ENCODE peak calls at places on chromosomes 6 and 20, in four cellular contexts. One of them, this sample, is unnamed.

GRCh38 chr6:25122622-25123237 is 156.4 kb upstream of the CARMIL1 start:
- DNase-seq in NCI-H2171: no peak
- DNase-seq in NCI-H1930: peak
- DNase-seq in activated naive CD4-positive, alpha-beta T cell treated with Interleukin-2 at 50 U/mL for 16 hours: no peak
- DNase-seq in this sample: peak

GRCh38 chr20:2237059-2237458 is 58.7 kb upstream of the TGM3 start:
- DNase-seq in NCI-H1930: no peak
- DNase-seq in NCI-H2171: no peak
- DNase-seq in activated naive CD4-positive, alpha-beta T cell treated with Interleukin-2 at 50 U/mL for 16 hours: no peak
- DNase-seq in this sample: no peak

GRCh38 chr6:144013486-144013909 is 5.4 kb upstream of the PLAGL1 start:
- DNase-seq in activated naive CD4-positive, alpha-beta T cell treated with Interleukin-2 at 50 U/mL for 16 hours: peak
- DNase-seq in NCI-H1930: peak
- DNase-seq in NCI-H2171: peak
- DNase-seq in this sample: peak

GRCh38 chr6:35486005-35486925 is 10.6 kb downstream of the TEAD3 start:
- DNase-seq in NCI-H2171: peak
- DNase-seq in activated naive CD4-positive, alpha-beta T cell treated with Interleukin-2 at 50 U/mL for 16 hours: no peak
- DNase-seq in NCI-H1930: no peak
- DNase-seq in this sample: peak

GRCh38 chr20:41177636-41178035 is 40.3 kb downstream of the PLCG1 start:
- DNase-seq in activated naive CD4-positive, alpha-beta T cell treated with Interleukin-2 at 50 U/mL for 16 hours: no peak
- DNase-seq in NCI-H2171: no peak
- DNase-seq in NCI-H1930: no peak
- DNase-seq in this sample: no peak

GRCh38 chr6:1821188-1822183 is 211.8 kb downstream of the FOXC1 start:
- DNase-seq in NCI-H1930: no peak
- DNase-seq in activated naive CD4-positive, alpha-beta T cell treated with Interleukin-2 at 50 U/mL for 16 hours: no peak
- DNase-seq in NCI-H2171: peak
- DNase-seq in this sample: no peak

GRCh38 chr6:151154418-151154817 is 85.3 kb upstream of the AKAP12 start:
- DNase-seq in NCI-H1930: no peak
- DNase-seq in NCI-H2171: no peak
- DNase-seq in activated naive CD4-positive, alpha-beta T cell treated with Interleukin-2 at 50 U/mL for 16 hours: no peak
- DNase-seq in this sample: no peak

GRCh38 chr6:106159531-106159940 is 73.4 kb downstream of the PRDM1 start:
- DNase-seq in NCI-H2171: no peak
- DNase-seq in activated naive CD4-positive, alpha-beta T cell treated with Interleukin-2 at 50 U/mL for 16 hours: no peak
- DNase-seq in NCI-H1930: no peak
- DNase-seq in this sample: no peak

GRCh38 chr20:4069741-4070140 is 54.4 kb upstream of the RNF24 start:
- DNase-seq in NCI-H2171: no peak
- DNase-seq in activated naive CD4-positive, alpha-beta T cell treated with Interleukin-2 at 50 U/mL for 16 hours: no peak
- DNase-seq in NCI-H1930: no peak
- DNase-seq in this sample: no peak

GRCh38 chr6:44224154-44224977 is 971 bp downstream of the SLC29A1 start:
- DNase-seq in NCI-H2171: no peak
- DNase-seq in NCI-H1930: no peak
- DNase-seq in activated naive CD4-positive, alpha-beta T cell treated with Interleukin-2 at 50 U/mL for 16 hours: peak
- DNase-seq in this sample: peak

GRCh38 chr6:18551228-18551627 is 164.1 kb downstream of the RNF144B start:
- DNase-seq in NCI-H2171: no peak
- DNase-seq in NCI-H1930: no peak
- DNase-seq in activated naive CD4-positive, alpha-beta T cell treated with Interleukin-2 at 50 U/mL for 16 hours: no peak
- DNase-seq in this sample: no peak

GRCh38 chr6:90695316-90695715 is 108.4 kb upstream of the MAP3K7 start:
- DNase-seq in NCI-H1930: no peak
- DNase-seq in activated naive CD4-positive, alpha-beta T cell treated with Interleukin-2 at 50 U/mL for 16 hours: no peak
- DNase-seq in NCI-H2171: no peak
- DNase-seq in this sample: no peak

GRCh38 chr6:99905209-99906106 is 88.6 kb downstream of the MCHR2 start:
- DNase-seq in activated naive CD4-positive, alpha-beta T cell treated with Interleukin-2 at 50 U/mL for 16 hours: no peak
- DNase-seq in NCI-H2171: peak
- DNase-seq in NCI-H1930: no peak
- DNase-seq in this sample: peak

GRCh38 chr20:17843246-17844132 is 125.1 kb downstream of the SNX5 start:
- DNase-seq in NCI-H2171: no peak
- DNase-seq in NCI-H1930: no peak
- DNase-seq in activated naive CD4-positive, alpha-beta T cell treated with Interleukin-2 at 50 U/mL for 16 hours: peak
- DNase-seq in this sample: no peak

GRCh38 chr6:45423901-45424627 is 46.3 kb upstream of the SUPT3H start:
- DNase-seq in activated naive CD4-positive, alpha-beta T cell treated with Interleukin-2 at 50 U/mL for 16 hours: peak
- DNase-seq in NCI-H1930: no peak
- DNase-seq in NCI-H2171: no peak
- DNase-seq in this sample: no peak

This sample was measured in NCI-H510A treated with DMSO at 0.1 percent for 48 hours.